ENCODE peak calls at places on chromosomes 7 and 10, in nine cellular contexts. Z, R, T, Y, E, B, C, M and N are unnamed samples.

GRCh38 chr7:157564518-157565177 is 227.8 kb downstream of the DNAJB6 start:
- DNase-seq in Z (peak), R (no peak), T (no peak), Y (no peak), E (no peak), B (no peak), C (no peak), M (peak), N (no peak)

GRCh38 chr10:130362308-130362761 is 226.1 kb downstream of the GLRX3 start:
- DNase-seq in Z (no peak), R (no peak), T (no peak), Y (peak), E (no peak), B (no peak), C (no peak), M (no peak), N (no peak)

GRCh38 chr10:131132681-131133080 is 178.8 kb downstream of the TCERG1L start:
- DNase-seq in Z (no peak), R (peak), T (no peak), Y (no peak), E (no peak), B (no peak), C (no peak), M (no peak), N (no peak)

GRCh38 chr7:48299580-48300169 is 128.4 kb downstream of the ABCA13 start:
- DNase-seq in Z (peak), R (no peak), T (peak), Y (no peak), E (peak), B (peak), C (no peak), M (peak), N (peak)

GRCh38 chr7:128932862-128933821 is 4.6 kb upstream of the IRF5 start:
- DNase-seq in Z (peak), R (peak), T (peak), Y (peak), E (peak), B (peak), C (no peak), M (no peak), N (no peak)

GRCh38 chr7:135922263-135922662 is 54.9 kb downstream of the MTPN start:
- DNase-seq in Z (no peak), R (no peak), T (no peak), Y (no peak), E (no peak), B (no peak), C (no peak), M (no peak), N (no peak)

GRCh38 chr10:93083743-93084539 is 10.2 kb downstream of the CYP26A1 start:
- DNase-seq in Z (no peak), R (no peak), T (no peak), Y (no peak), E (no peak), B (no peak), C (no peak), M (no peak), N (no peak)

GRCh38 chr10:103111918-103112877 is 80.9 kb downstream of the NT5C2 start:
- DNase-seq in Z (no peak), R (no peak), T (no peak), Y (no peak), E (peak), B (no peak), C (no peak), M (no peak), N (no peak)

GRCh38 chr10:6269953-6270867 is 67.5 kb downstream of the PFKFB3 start:
- DNase-seq in Z (peak), R (no peak), T (peak), Y (no peak), E (peak), B (peak), C (peak), M (no peak), N (no peak)

GRCh38 chr7:51006483-51007235 is 224.0 kb upstream of the GRB10 start:
- DNase-seq in Z (no peak), R (no peak), T (no peak), Y (no peak), E (no peak), B (no peak), C (no peak), M (no peak), N (no peak)

GRCh38 chr7:132756482-132756990 is 180.3 kb upstream of the PLXNA4 start:
- DNase-seq in Z (no peak), R (no peak), T (no peak), Y (no peak), E (no peak), B (no peak), C (no peak), M (no peak), N (no peak)

GRCh38 chr7:112129655-112130323 is 76.4 kb downstream of the DOCK4 start:
- DNase-seq in Z (no peak), R (no peak), T (no peak), Y (no peak), E (no peak), B (no peak), C (no peak), M (no peak), N (no peak)

GRCh38 chr7:36749282-36749960 is 25.1 kb upstream of the AOAH start:
- DNase-seq in Z (no peak), R (no peak), T (no peak), Y (no peak), E (no peak), B (no peak), C (no peak), M (peak), N (peak)

GRCh38 chr7:145411066-145411465 is 575.2 kb upstream of the TPK1 start:
- DNase-seq in Z (no peak), R (no peak), T (no peak), Y (no peak), E (no peak), B (no peak), C (no peak), M (no peak), N (no peak)

GRCh38 chr7:154373951-154374350 is 321.8 kb downstream of the DPP6 start:
- DNase-seq in Z (no peak), R (no peak), T (no peak), Y (no peak), E (no peak), B (no peak), C (no peak), M (no peak), N (no peak)

GRCh38 chr10:18866852-18867251 is 181.7 kb upstream of the MALRD1 start:
- DNase-seq in Z (no peak), R (no peak), T (no peak), Y (no peak), E (no peak), B (no peak), C (no peak), M (no peak), N (no peak)

GRCh38 chr10:133164816-133165555 is 5.0 kb downstream of the KNDC1 start:
- DNase-seq in Z (no peak), R (peak), T (no peak), Y (no peak), E (no peak), B (no peak), C (no peak), M (no peak), N (no peak)

GRCh38 chr7:77811895-77812685 is 13.5 kb downstream of the PHTF2 start:
- DNase-seq in Z (peak), R (no peak), T (no peak), Y (no peak), E (no peak), B (no peak), C (no peak), M (no peak), N (no peak)